ENCODE peak calls at places on chromosomes 3 and 15, in six cellular contexts. One of them, this sample, is unnamed.

GRCh38 chr3:52670621-52671521 is 14.8 kb downstream of the PBRM1 start:
- DNase-seq in heart left ventricle: no peak
- DNase-seq in endothelial cell: no peak
- DNase-seq in CD8-positive, alpha-beta T cell: no peak
- DNase-seq in Calu3: peak
- DNase-seq in transverse colon: no peak
- DNase-seq in this sample: peak

GRCh38 chr3:45659661-45660566 is 29.3 kb upstream of the SACM1L start:
- DNase-seq in heart left ventricle: peak
- DNase-seq in Calu3: peak
- DNase-seq in endothelial cell: peak
- DNase-seq in CD8-positive, alpha-beta T cell: peak
- DNase-seq in transverse colon: peak
- DNase-seq in this sample: peak

GRCh38 chr3:119700269-119700919 is 2.4 kb upstream of the CFAP91 start:
- DNase-seq in Calu3: peak
- DNase-seq in endothelial cell: no peak
- DNase-seq in transverse colon: peak
- DNase-seq in heart left ventricle: no peak
- DNase-seq in CD8-positive, alpha-beta T cell: no peak
- DNase-seq in this sample: peak

GRCh38 chr3:158404319-158404718 is 166.7 kb upstream of the MLF1 start:
- DNase-seq in transverse colon: no peak
- DNase-seq in CD8-positive, alpha-beta T cell: no peak
- DNase-seq in endothelial cell: no peak
- DNase-seq in heart left ventricle: no peak
- DNase-seq in Calu3: no peak
- DNase-seq in this sample: no peak

GRCh38 chr3:58422756-58423324 is 10.8 kb downstream of the PDHB start:
- DNase-seq in heart left ventricle: no peak
- DNase-seq in endothelial cell: no peak
- DNase-seq in CD8-positive, alpha-beta T cell: no peak
- DNase-seq in Calu3: peak
- DNase-seq in transverse colon: no peak
- DNase-seq in this sample: peak

GRCh38 chr15:44298878-44299277 is 10.4 kb downstream of the GOLM2 start:
- DNase-seq in transverse colon: no peak
- DNase-seq in CD8-positive, alpha-beta T cell: no peak
- DNase-seq in heart left ventricle: no peak
- DNase-seq in endothelial cell: no peak
- DNase-seq in Calu3: no peak
- DNase-seq in this sample: no peak

GRCh38 chr15:71658827-71659729 is 151.3 kb upstream of the NR2E3 start:
- DNase-seq in endothelial cell: no peak
- DNase-seq in CD8-positive, alpha-beta T cell: no peak
- DNase-seq in Calu3: no peak
- DNase-seq in heart left ventricle: no peak
- DNase-seq in transverse colon: no peak
- DNase-seq in this sample: no peak

GRCh38 chr3:160180581-160181216 is 44.5 kb upstream of the C3orf80 start:
- DNase-seq in endothelial cell: peak
- DNase-seq in CD8-positive, alpha-beta T cell: no peak
- DNase-seq in Calu3: no peak
- DNase-seq in transverse colon: no peak
- DNase-seq in heart left ventricle: no peak
- DNase-seq in this sample: peak

GRCh38 chr15:70783610-70784021 is 20.3 kb upstream of the UACA start:
- DNase-seq in heart left ventricle: no peak
- DNase-seq in Calu3: peak
- DNase-seq in transverse colon: peak
- DNase-seq in CD8-positive, alpha-beta T cell: no peak
- DNase-seq in endothelial cell: no peak
- DNase-seq in this sample: peak

GRCh38 chr3:47394140-47394855 is 13.5 kb downstream of the PTPN23 start:
- DNase-seq in transverse colon: no peak
- DNase-seq in heart left ventricle: no peak
- DNase-seq in CD8-positive, alpha-beta T cell: no peak
- DNase-seq in endothelial cell: no peak
- DNase-seq in Calu3: peak
- DNase-seq in this sample: peak

GRCh38 chr3:8298021-8298954 is 203.3 kb upstream of the LMCD1 start:
- DNase-seq in Calu3: no peak
- DNase-seq in heart left ventricle: no peak
- DNase-seq in CD8-positive, alpha-beta T cell: no peak
- DNase-seq in transverse colon: no peak
- DNase-seq in endothelial cell: no peak
- DNase-seq in this sample: no peak
- TF ChIP-seq CTCF in Calu3: no peak
- TF ChIP-seq CTCF in heart left ventricle: no peak
- TF ChIP-seq CTCF in CD8-positive, alpha-beta T cell: no peak
- TF ChIP-seq CTCF in transverse colon: no peak
- TF ChIP-seq CTCF in endothelial cell: no peak
- TF ChIP-seq CTCF in this sample: no peak

DNA sequence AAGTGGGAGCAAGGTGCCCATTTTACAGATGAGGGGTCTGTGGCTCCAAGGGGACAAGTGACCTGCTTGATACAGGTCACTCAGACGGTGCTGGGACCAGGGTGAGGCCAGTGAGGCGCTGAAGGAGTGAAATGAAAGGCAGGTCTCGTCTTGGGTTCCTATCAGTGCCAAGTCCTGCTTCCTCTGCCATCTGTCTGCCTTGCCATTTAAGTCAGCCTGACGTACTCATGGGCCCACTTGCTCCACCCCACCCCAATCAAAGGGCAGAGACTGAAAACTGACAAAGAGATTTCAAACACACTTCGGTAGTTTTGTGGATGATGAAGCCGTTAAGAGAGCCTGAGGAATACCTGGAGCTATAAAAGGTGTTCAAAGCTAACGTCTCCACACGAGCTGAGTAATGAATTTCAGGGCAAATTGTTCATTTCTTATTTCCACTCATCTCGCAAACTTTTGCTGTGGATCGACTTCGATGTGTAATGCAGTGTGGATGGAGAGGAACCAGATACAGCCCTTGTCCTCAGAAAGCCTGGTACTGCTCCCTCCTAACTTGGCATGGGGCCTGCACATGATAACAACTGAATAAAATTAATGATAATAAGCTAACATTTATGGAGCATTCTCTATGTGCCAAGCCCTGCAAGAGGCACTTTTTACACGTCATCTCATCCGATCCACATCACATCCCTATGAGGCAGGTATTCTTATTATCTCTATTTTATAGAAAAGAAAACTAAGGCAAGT is 36.6 kb downstream of the ATP2B2 start:
- DNase-seq in heart left ventricle: no peak
- DNase-seq in endothelial cell: no peak
- DNase-seq in CD8-positive, alpha-beta T cell: no peak
- DNase-seq in Calu3: no peak
- DNase-seq in transverse colon: no peak
- DNase-seq in this sample: no peak
- TF ChIP-seq CTCF in heart left ventricle: no peak
- TF ChIP-seq CTCF in endothelial cell: no peak
- TF ChIP-seq CTCF in CD8-positive, alpha-beta T cell: no peak
- TF ChIP-seq CTCF in Calu3: no peak
- TF ChIP-seq CTCF in transverse colon: no peak
- TF ChIP-seq CTCF in this sample: no peak

DNA sequence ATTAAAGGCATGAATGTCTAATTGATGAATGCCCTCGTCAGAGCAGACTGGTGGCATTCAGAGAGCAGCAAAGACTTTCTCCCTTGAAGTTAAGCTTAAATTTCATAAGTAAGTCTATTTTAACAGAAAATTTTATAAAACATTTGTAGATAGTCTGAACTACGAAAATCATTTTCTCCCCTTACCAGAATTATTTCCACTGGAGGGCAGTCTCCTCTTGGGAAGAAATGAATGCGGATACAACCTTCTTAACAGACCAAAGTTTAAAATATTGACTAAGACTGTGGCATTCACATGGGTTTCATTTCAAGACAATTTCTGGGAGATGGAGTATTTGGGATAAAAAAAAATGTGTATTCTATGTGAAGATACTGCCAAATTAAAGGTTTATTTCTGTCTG is 669.0 kb downstream of the FHIT start:
- DNase-seq in CD8-positive, alpha-beta T cell: no peak
- DNase-seq in endothelial cell: peak
- DNase-seq in heart left ventricle: no peak
- DNase-seq in transverse colon: no peak
- DNase-seq in Calu3: no peak
- DNase-seq in this sample: peak
- TF ChIP-seq CTCF in CD8-positive, alpha-beta T cell: no peak
- TF ChIP-seq CTCF in endothelial cell: peak
- TF ChIP-seq CTCF in heart left ventricle: peak
- TF ChIP-seq CTCF in transverse colon: no peak
- TF ChIP-seq CTCF in Calu3: no peak
- TF ChIP-seq CTCF in this sample: peak

GRCh38 chr3:16885588-16885903 is 791 bp downstream of the PLCL2 start:
- DNase-seq in heart left ventricle: no peak
- DNase-seq in endothelial cell: no peak
- DNase-seq in transverse colon: no peak
- DNase-seq in Calu3: no peak
- DNase-seq in CD8-positive, alpha-beta T cell: no peak
- DNase-seq in this sample: no peak

GRCh38 chr3:16884748-16885587 is at the start of gene PLCL2:
- DNase-seq in transverse colon: peak
- DNase-seq in CD8-positive, alpha-beta T cell: peak
- DNase-seq in endothelial cell: peak
- DNase-seq in Calu3: peak
- DNase-seq in heart left ventricle: peak
- DNase-seq in this sample: peak

GRCh38 chr3:16883726-16884083 is 1.1 kb upstream of the PLCL2 start:
- DNase-seq in Calu3: no peak
- DNase-seq in endothelial cell: no peak
- DNase-seq in CD8-positive, alpha-beta T cell: no peak
- DNase-seq in heart left ventricle: no peak
- DNase-seq in transverse colon: no peak
- DNase-seq in this sample: peak

GRCh38 chr3:16883057-16883725 is 1.6 kb upstream of the PLCL2 start:
- DNase-seq in endothelial cell: no peak
- DNase-seq in transverse colon: no peak
- DNase-seq in Calu3: no peak
- DNase-seq in CD8-positive, alpha-beta T cell: no peak
- DNase-seq in heart left ventricle: peak
- DNase-seq in this sample: peak

GRCh38 chr3:16884084-16884747 is 539 bp upstream of the PLCL2 start:
- DNase-seq in transverse colon: peak
- DNase-seq in CD8-positive, alpha-beta T cell: peak
- DNase-seq in Calu3: peak
- DNase-seq in heart left ventricle: peak
- DNase-seq in endothelial cell: peak
- DNase-seq in this sample: peak
- TF ChIP-seq CTCF in transverse colon: peak
- TF ChIP-seq CTCF in CD8-positive, alpha-beta T cell: peak
- TF ChIP-seq CTCF in Calu3: no peak
- TF ChIP-seq CTCF in heart left ventricle: peak
- TF ChIP-seq CTCF in endothelial cell: peak
- TF ChIP-seq CTCF in this sample: peak

GRCh38 chr3:114675104-114675503 is 381.3 kb downstream of the TIGIT start:
- DNase-seq in transverse colon: no peak
- DNase-seq in heart left ventricle: no peak
- DNase-seq in CD8-positive, alpha-beta T cell: no peak
- DNase-seq in Calu3: no peak
- DNase-seq in endothelial cell: no peak
- DNase-seq in this sample: peak
- TF ChIP-seq CTCF in transverse colon: no peak
- TF ChIP-seq CTCF in heart left ventricle: no peak
- TF ChIP-seq CTCF in CD8-positive, alpha-beta T cell: no peak
- TF ChIP-seq CTCF in Calu3: no peak
- TF ChIP-seq CTCF in endothelial cell: no peak
- TF ChIP-seq CTCF in this sample: no peak

GRCh38 chr3:110727056-110727455 is 344.6 kb upstream of the NECTIN3 start:
- DNase-seq in transverse colon: no peak
- DNase-seq in CD8-positive, alpha-beta T cell: no peak
- DNase-seq in heart left ventricle: no peak
- DNase-seq in Calu3: no peak
- DNase-seq in endothelial cell: no peak
- DNase-seq in this sample: no peak
- TF ChIP-seq CTCF in transverse colon: no peak
- TF ChIP-seq CTCF in CD8-positive, alpha-beta T cell: no peak
- TF ChIP-seq CTCF in heart left ventricle: no peak
- TF ChIP-seq CTCF in Calu3: no peak
- TF ChIP-seq CTCF in endothelial cell: no peak
- TF ChIP-seq CTCF in this sample: no peak

GRCh38 chr3:175111036-175111435 is 251.9 kb downstream of the NAALADL2 start:
- DNase-seq in transverse colon: no peak
- DNase-seq in endothelial cell: no peak
- DNase-seq in Calu3: no peak
- DNase-seq in heart left ventricle: no peak
- DNase-seq in CD8-positive, alpha-beta T cell: no peak
- DNase-seq in this sample: peak
- TF ChIP-seq CTCF in transverse colon: no peak
- TF ChIP-seq CTCF in endothelial cell: no peak
- TF ChIP-seq CTCF in Calu3: no peak
- TF ChIP-seq CTCF in heart left ventricle: no peak
- TF ChIP-seq CTCF in CD8-positive, alpha-beta T cell: no peak
- TF ChIP-seq CTCF in this sample: no peak

GRCh38 chr3:131232711-131233267 is 148.8 kb upstream of the NUDT16 start:
- DNase-seq in CD8-positive, alpha-beta T cell: no peak
- DNase-seq in heart left ventricle: no peak
- DNase-seq in Calu3: no peak
- DNase-seq in endothelial cell: no peak
- DNase-seq in transverse colon: no peak
- DNase-seq in this sample: no peak

GRCh38 chr3:131233900-131234667 is 147.5 kb upstream of the NUDT16 start:
- DNase-seq in transverse colon: no peak
- DNase-seq in heart left ventricle: no peak
- DNase-seq in endothelial cell: no peak
- DNase-seq in Calu3: no peak
- DNase-seq in CD8-positive, alpha-beta T cell: no peak
- DNase-seq in this sample: no peak

GRCh38 chr3:131228522-131228921 is 153.1 kb upstream of the NUDT16 start:
- DNase-seq in endothelial cell: no peak
- DNase-seq in transverse colon: no peak
- DNase-seq in Calu3: no peak
- DNase-seq in heart left ventricle: no peak
- DNase-seq in CD8-positive, alpha-beta T cell: no peak
- DNase-seq in this sample: no peak

GRCh38 chr3:131231710-131232348 is 149.7 kb upstream of the NUDT16 start:
- DNase-seq in Calu3: no peak
- DNase-seq in heart left ventricle: no peak
- DNase-seq in endothelial cell: no peak
- DNase-seq in transverse colon: no peak
- DNase-seq in CD8-positive, alpha-beta T cell: no peak
- DNase-seq in this sample: peak
- TF ChIP-seq CTCF in Calu3: no peak
- TF ChIP-seq CTCF in heart left ventricle: no peak
- TF ChIP-seq CTCF in endothelial cell: no peak
- TF ChIP-seq CTCF in transverse colon: no peak
- TF ChIP-seq CTCF in CD8-positive, alpha-beta T cell: no peak
- TF ChIP-seq CTCF in this sample: peak

DNA sequence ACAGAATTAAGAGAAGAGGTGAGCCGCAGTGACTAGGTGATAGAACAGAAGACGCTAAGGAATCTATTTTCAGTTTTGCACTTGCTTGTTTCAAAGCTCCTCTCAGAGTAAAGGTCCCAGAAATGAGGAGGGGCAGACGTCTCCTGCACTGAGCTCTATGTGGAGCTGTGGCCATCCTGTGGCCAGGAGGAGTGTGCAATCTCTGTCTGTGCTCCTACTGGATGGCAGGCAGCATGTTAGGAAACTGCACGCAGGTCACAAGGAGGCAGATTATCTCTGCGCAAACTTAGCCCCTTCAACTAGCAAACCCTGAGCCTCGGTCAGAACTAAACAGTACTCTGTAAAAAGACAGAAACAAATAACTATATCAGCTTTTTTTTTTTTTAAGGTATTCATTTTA is 31.1 kb upstream of the PPIB start:
- DNase-seq in CD8-positive, alpha-beta T cell: no peak
- DNase-seq in transverse colon: no peak
- DNase-seq in heart left ventricle: no peak
- DNase-seq in Calu3: no peak
- DNase-seq in endothelial cell: no peak
- DNase-seq in this sample: no peak
- TF ChIP-seq CTCF in CD8-positive, alpha-beta T cell: no peak
- TF ChIP-seq CTCF in transverse colon: no peak
- TF ChIP-seq CTCF in heart left ventricle: no peak
- TF ChIP-seq CTCF in Calu3: no peak
- TF ChIP-seq CTCF in endothelial cell: no peak
- TF ChIP-seq CTCF in this sample: no peak

This sample was measured in choroid plexus epithelial cell.